ENCODE peak calls at places on chromosome 13, in nine cellular contexts. U, N, B, D, F, X, K, P and S are unnamed samples.

GRCh38 chr13:81473366-81473899 is 1132.5 kb upstream of the SPRY2 start:
- DNase-seq in U (no peak), N (no peak), B (no peak), D (no peak), F (no peak), X (no peak), K (no peak), P (no peak), S (no peak)

GRCh38 chr13:86946734-86947133 is 724.4 kb upstream of the SLITRK5 start:
- DNase-seq in U (peak; percentile 81), N (no peak), B (no peak), D (no peak), F (no peak), X (no peak), K (no peak), P (no peak), S (no peak)

GRCh38 chr13:97395437-97396136 is 38.4 kb upstream of the RAP2A start:
- DNase-seq in U (peak; percentile 6), N (peak; percentile 14), B (no peak), D (no peak), F (no peak), X (no peak), K (no peak), P (peak; percentile 66), S (no peak)

GRCh38 chr13:78147905-78148304 is 229.3 kb upstream of the EDNRB start:
- DNase-seq in U (no peak), N (peak; percentile 44), B (no peak), D (no peak), F (no peak), X (no peak), K (no peak), P (peak; percentile 84), S (peak; percentile 34)

GRCh38 chr13:37753776-37754175 is 115.8 kb downstream of the TRPC4 start:
- DNase-seq in U (no peak), N (no peak), B (no peak), D (no peak), F (no peak), X (no peak), K (no peak), P (no peak), S (no peak)

GRCh38 chr13:37175996-37176395 is 70.5 kb upstream of the CSNK1A1L start:
- DNase-seq in U (peak; percentile 28), N (peak; percentile 75), B (no peak), D (no peak), F (no peak), X (no peak), K (no peak), P (peak; percentile 92), S (peak; percentile 29)

GRCh38 chr13:99277629-99278028 is 19.4 kb upstream of the GPR18 start:
- DNase-seq in U (no peak), N (no peak), B (no peak), D (no peak), F (no peak), X (no peak), K (no peak), P (no peak), S (no peak)

GRCh38 chr13:36530050-36530789 is 97.9 kb downstream of the CCNA1 start:
- DNase-seq in U (no peak), N (no peak), B (no peak), D (no peak), F (no peak), X (no peak), K (no peak), P (no peak), S (no peak)

GRCh38 chr13:80101040-80101439 is 239.9 kb downstream of the SPRY2 start:
- DNase-seq in U (no peak), N (no peak), B (no peak), D (no peak), F (no peak), X (no peak), K (no peak), P (no peak), S (no peak)

GRCh38 chr13:43544011-43544410 is 242.8 kb downstream of the ENOX1 start:
- DNase-seq in U (no peak), N (no peak), B (no peak), D (no peak), F (no peak), X (no peak), K (no peak), P (peak; percentile 58), S (no peak)

GRCh38 chr13:108851660-108852059 is 222.2 kb downstream of the MYO16 start:
- DNase-seq in U (no peak), N (no peak), B (no peak), D (no peak), F (no peak), X (no peak), K (no peak), P (no peak), S (no peak)

GRCh38 chr13:74870865-74871264 is 611.1 kb downstream of the TBC1D4 start:
- DNase-seq in U (no peak), N (peak; percentile 52), B (no peak), D (no peak), F (no peak), X (no peak), K (no peak), P (no peak), S (no peak)

GRCh38 chr13:112129557-112129956 is 62.6 kb downstream of the SOX1 start:
- DNase-seq in U (no peak), N (no peak), B (no peak), D (no peak), F (no peak), X (no peak), K (no peak), P (no peak), S (no peak)

GRCh38 chr13:48647625-48648024 is 6.1 kb upstream of the CYSLTR2 start:
- DNase-seq in U (peak; percentile 39), N (no peak), B (no peak), D (no peak), F (no peak), X (no peak), K (no peak), P (no peak), S (no peak)

GRCh38 chr13:94115054-94115453 is 364.4 kb downstream of the DCT start:
- DNase-seq in U (peak; percentile 7), N (no peak), B (no peak), D (no peak), F (no peak), X (no peak), K (no peak), P (no peak), S (no peak)

GRCh38 chr13:21147827-21148226 is 28.5 kb downstream of the SKA3 start:
- DNase-seq in U (no peak), N (no peak), B (no peak), D (no peak), F (no peak), X (no peak), K (no peak), P (no peak), S (no peak)

GRCh38 chr13:26719356-26719945 is 41.1 kb downstream of the GPR12 start:
- DNase-seq in U (peak; percentile 7), N (peak; percentile 6), B (no peak), D (no peak), F (no peak), X (no peak), K (peak; percentile 76), P (peak; percentile 4), S (no peak)

GRCh38 chr13:111860161-111860560 is 206.8 kb upstream of the SOX1 start:
- DNase-seq in U (no peak), N (no peak), B (no peak), D (no peak), F (no peak), X (no peak), K (no peak), P (no peak), S (no peak)

GRCh38 chr13:35393886-35394285 is 82.6 kb downstream of the MAB21L1 start:
- DNase-seq in U (peak; percentile 30), N (no peak), B (no peak), D (no peak), F (no peak), X (no peak), K (no peak), P (no peak), S (no peak)

GRCh38 chr13:45034342-45034741 is 45.0 kb downstream of the GPALPP1 start:
- DNase-seq in U (no peak), N (no peak), B (no peak), D (no peak), F (no peak), X (no peak), K (no peak), P (no peak), S (no peak)

GRCh38 chr13:112722433-112723250 is 32.8 kb downstream of the ATP11A start:
- DNase-seq in U (peak; percentile 86), N (peak; percentile 44), B (no peak), D (no peak), F (peak; percentile 55), X (no peak), K (no peak), P (peak; percentile 98), S (no peak)

GRCh38 chr13:106182404-106182803 is 353.1 kb downstream of the EFNB2 start:
- DNase-seq in U (peak; percentile 74), N (peak; percentile 92), B (no peak), D (no peak), F (no peak), X (no peak), K (no peak), P (peak; percentile 92), S (peak; percentile 72)

GRCh38 chr13:24629320-24629719 is 50.9 kb upstream of the ATP12A start:
- DNase-seq in U (no peak), N (no peak), B (no peak), D (no peak), F (no peak), X (no peak), K (no peak), P (no peak), S (no peak)

GRCh38 chr13:89514534-89515312 is 1832.8 kb upstream of the MIR17HG start:
- DNase-seq in U (peak; percentile 16), N (no peak), B (no peak), D (no peak), F (no peak), X (no peak), K (peak; percentile 44), P (peak; percentile 8), S (no peak)

GRCh38 chr13:21005193-21005592 is 56.2 kb downstream of the LATS2 start:
- DNase-seq in U (no peak), N (no peak), B (no peak), D (no peak), F (no peak), X (no peak), K (no peak), P (no peak), S (no peak)

GRCh38 chr13:43005460-43006236 is 13.6 kb upstream of the EPSTI1 start:
- DNase-seq in U (no peak), N (no peak), B (no peak), D (no peak), F (no peak), X (no peak), K (no peak), P (peak; percentile 32), S (no peak)

GRCh38 chr13:48749699-48750473 is 96.2 kb downstream of the CYSLTR2 start:
- DNase-seq in U (peak; percentile 82), N (peak; percentile 98), B (no peak), D (peak; percentile 15), F (peak; percentile 80), X (peak; percentile 90), K (no peak), P (peak; percentile 99), S (peak; percentile 100)

GRCh38 chr13:22915442-22916082 is 265.2 kb upstream of the SGCG start:
- DNase-seq in U (peak; percentile 25), N (peak; percentile 3), B (no peak), D (no peak), F (peak; percentile 38), X (no peak), K (peak; percentile 68), P (peak; percentile 17), S (no peak)

GRCh38 chr13:49594576-49594975 is 9.2 kb upstream of the RCBTB1 start:
- DNase-seq in U (no peak), N (no peak), B (no peak), D (no peak), F (no peak), X (no peak), K (no peak), P (no peak), S (no peak)

GRCh38 chr13:83184819-83185218 is 697.5 kb downstream of the SLITRK1 start:
- DNase-seq in U (no peak), N (peak; percentile 47), B (no peak), D (no peak), F (no peak), X (no peak), K (no peak), P (peak; percentile 79), S (no peak)

GRCh38 chr13:102197193-102197592 is 204.7 kb downstream of the FGF14 start:
- DNase-seq in U (peak; percentile 71), N (peak; percentile 30), B (no peak), D (no peak), F (no peak), X (no peak), K (peak; percentile 3), P (peak; percentile 8), S (no peak)